ENCODE peak calls at places on chromosomes 11 and 22, in five cellular contexts. S is GM19239, A is right cardiac atrium, F is endothelial cell of umbilical vein, T is astrocyte of the cerebellum. B is an unnamed sample.

GRCh38 chr11:67558084-67558772 is 25.4 kb upstream of the GSTP1 start:
- DNase-seq in S (peak; percentile 52), F (peak; percentile 16), T (no peak), A (peak; percentile 75), B (no peak)

GRCh38 chr22:48690583-48691317 is 1136.9 kb downstream of the BRD1 start:
- DNase-seq in T (no peak), S (no peak), A (peak; percentile 16), F (no peak), B (no peak)

GRCh38 chr11:30422389-30422788 is 99.5 kb downstream of the ARL14EP start:
- DNase-seq in S (no peak), F (no peak), A (peak; percentile 17), T (peak; percentile 9), B (no peak)

GRCh38 chr11:122852071-122852831 is 14.0 kb downstream of the CRTAM start:
- DNase-seq in T (no peak), S (no peak), A (no peak), F (no peak), B (no peak)

GRCh38 chr11:115672412-115672811 is 168.2 kb upstream of the CADM1 start:
- DNase-seq in F (no peak), A (no peak), S (no peak), T (no peak), B (no peak)

GRCh38 chr11:66509131-66509561 is 1.3 kb upstream of the BBS1 start:
- DNase-seq in S (no peak), A (no peak), F (no peak), T (no peak), B (no peak)

GRCh38 chr22:41380993-41381328 is 781 bp upstream of the TEF start:
- DNase-seq in T (peak; percentile 40), F (peak; percentile 62), S (no peak), A (no peak), B (peak; percentile 89)

GRCh38 chr22:17157714-17158113 is 1.4 kb downstream of the HDHD5 start:
- DNase-seq in F (no peak), S (no peak), T (no peak), A (no peak), B (no peak)

GRCh38 chr11:76663461-76663760 is 7.1 kb downstream of the LRRC32 start:
- DNase-seq in F (no peak), A (no peak), T (no peak), S (no peak), B (no peak)

GRCh38 chr11:8315463-8315862 is 51.8 kb upstream of the LMO1 start:
- DNase-seq in F (no peak), A (no peak), S (no peak), T (no peak), B (no peak)

GRCh38 chr11:35523351-35523768 is 2.1 kb downstream of the PAMR1 start:
- DNase-seq in T (no peak), S (no peak), A (no peak), F (no peak), B (no peak)

GRCh38 chr11:9180784-9181183 is 84.4 kb downstream of the DENND5A start:
- DNase-seq in A (no peak), F (peak; percentile 66), T (no peak), S (no peak), B (no peak)

GRCh38 chr11:125295922-125296321 is 131.4 kb downstream of the PKNOX2 start:
- DNase-seq in S (no peak), A (peak; percentile 86), T (no peak), F (peak; percentile 35), B (no peak)

GRCh38 chr11:101715281-101715680 is 131.5 kb upstream of the TRPC6 start:
- DNase-seq in A (no peak), T (no peak), S (no peak), F (no peak), B (no peak)

GRCh38 chr11:68927280-68928107 is 23.8 kb downstream of the IGHMBP2 start:
- DNase-seq in S (no peak), F (no peak), A (no peak), T (no peak), B (no peak)

GRCh38 chr11:124114942-124115781 is at the start of gene VWA5A:
- DNase-seq in F (peak; percentile 86), S (peak; percentile 44), T (peak; percentile 79), A (peak; percentile 80), B (peak; percentile 58)

GRCh38 chr11:111923951-111924350 is 5.2 kb downstream of the C11orf52 start:
- DNase-seq in S (no peak), A (no peak), T (no peak), F (no peak), B (no peak)

GRCh38 chr22:39913886-39914285 is 13.0 kb downstream of the GRAP2 start:
- DNase-seq in F (no peak), T (no peak), S (no peak), A (no peak), B (no peak)

GRCh38 chr11:79616392-79616831 is 175.6 kb upstream of the TENM4 start:
- DNase-seq in A (no peak), F (no peak), S (no peak), T (no peak), B (no peak)

GRCh38 chr22:19085233-19086043 is 36.8 kb downstream of the DGCR2 start:
- DNase-seq in A (no peak), F (peak; percentile 64), T (peak; percentile 18), S (peak; percentile 78), B (no peak)

GRCh38 chr11:72238492-72239295 is 5.3 kb downstream of the PHOX2A start:
- DNase-seq in F (no peak), T (no peak), S (no peak), A (peak; percentile 66), B (no peak)

GRCh38 chr22:48717076-48717810 is 1110.4 kb downstream of the BRD1 start:
- DNase-seq in F (no peak), S (no peak), A (no peak), T (no peak), B (no peak)

GRCh38 chr11:86047275-86047991 is 21.5 kb downstream of the PICALM start:
- DNase-seq in F (no peak), T (no peak), A (no peak), S (no peak), B (no peak)

GRCh38 chr11:102974552-102975280 is 19.2 kb upstream of the MMP13 start:
- DNase-seq in T (peak; percentile 57), S (no peak), F (peak; percentile 84), A (no peak), B (no peak)

GRCh38 chr11:120108154-120108784 is 29.6 kb downstream of the TRIM29 start:
- DNase-seq in S (peak; percentile 88), A (peak; percentile 88), F (peak; percentile 42), T (peak; percentile 4), B (peak; percentile 8)

GRCh38 chr22:45881524-45881875 is 95.5 kb downstream of the WNT7B start:
- DNase-seq in A (no peak), S (no peak), F (no peak), T (no peak), B (no peak)

GRCh38 chr11:117875397-117876048 is 935 bp downstream of the FXYD6 start:
- DNase-seq in A (peak; percentile 73), S (no peak), F (no peak), T (no peak), B (no peak)

GRCh38 chr11:67269401-67270255 is 3.4 kb downstream of the GRK2 start:
- DNase-seq in F (peak; percentile 24), S (no peak), T (no peak), A (peak; percentile 64), B (no peak)

GRCh38 chr22:43883719-43884415 is 7.9 kb downstream of the PNPLA5 start:
- DNase-seq in A (no peak), S (no peak), T (no peak), F (no peak), B (no peak)

GRCh38 chr22:44472583-44472982 is 25.4 kb downstream of the RTL6 start:
- DNase-seq in A (no peak), T (no peak), S (no peak), F (no peak), B (no peak)

GRCh38 chr22:39214383-39215069 is 30.3 kb downstream of the PDGFB start:
- DNase-seq in F (no peak), A (no peak), T (no peak), S (no peak), B (no peak)